ENCODE peak calls at places on chromosomes 7 and 10, in four cellular contexts. F is HuH-7.5; V is activated T-helper 1 cell treated with anti-CD3 and anti-CD28 coated beads, Interleukin-12 subunit alpha, Interleukin-12 subunit beta, Interleukin-2, Interleukin-4 antibody, amounts not matched to agents 30 ng/mL and 10 ng/mL and 1 ng/mL, durations not matched to agents 14 hours and 24 hours and 36 hours; J is fibroblast of lung. Z is an unnamed sample.

GRCh38 chr10:79239275-79239779 is 107.9 kb upstream of the PPIF start:
- DNase-seq in F (no peak), V (no peak), J (peak), Z (peak)

GRCh38 chr7:81256991-81257390 is 338.1 kb upstream of the SEMA3C start:
- DNase-seq in F (no peak), V (no peak), J (peak), Z (no peak)

GRCh38 chr10:99945286-99945685 is 64.5 kb downstream of the DNMBP start:
- DNase-seq in F (no peak), V (no peak), J (peak), Z (no peak)

GRCh38 chr7:29345590-29345989 is 151.0 kb downstream of the CHN2 start:
- DNase-seq in F (no peak), V (no peak), J (peak), Z (peak)

GRCh38 chr7:133936074-133936473 is 191.1 kb upstream of the LRGUK start:
- DNase-seq in F (no peak), V (no peak), J (peak), Z (no peak)

GRCh38 chr10:3432089-3432488 is 259.5 kb upstream of the PITRM1 start:
- DNase-seq in F (no peak), V (no peak), J (no peak), Z (no peak)

GRCh38 chr10:119087271-119087897 is 6.8 kb upstream of the EIF3A start:
- DNase-seq in F (no peak), V (no peak), J (no peak), Z (no peak)

GRCh38 chr10:6701289-6701688 is 121.2 kb upstream of the PRKCQ start:
- DNase-seq in F (no peak), V (no peak), J (no peak), Z (no peak)

GRCh38 chr7:81990395-81990794 is 220.5 kb upstream of the HGF start:
- DNase-seq in F (no peak), V (no peak), J (peak), Z (no peak)

GRCh38 chr7:1986366-1987083 is 246.2 kb downstream of the MAD1L1 start:
- DNase-seq in F (no peak), V (peak), J (no peak), Z (no peak)

GRCh38 chr10:32189400-32190084 is 133.3 kb upstream of the KIF5B start:
- DNase-seq in F (no peak), V (no peak), J (peak), Z (no peak)

GRCh38 chr10:75658036-75658435 is 226.6 kb downstream of the LRMDA start:
- DNase-seq in F (no peak), V (no peak), J (no peak), Z (no peak)

GRCh38 chr7:66105263-66105748 is 9.3 kb upstream of the CRCP start:
- DNase-seq in F (no peak), V (no peak), J (no peak), Z (no peak)

GRCh38 chr7:117238472-117238871 is 84.4 kb downstream of the WNT2 start:
- DNase-seq in F (no peak), V (no peak), J (no peak), Z (no peak)

GRCh38 chr7:86846494-86847190 is 202.9 kb downstream of the GRM3 start:
- DNase-seq in F (peak), V (no peak), J (no peak), Z (no peak)

GRCh38 chr10:29295813-29296212 is 6.9 kb downstream of the LYZL1 start:
- DNase-seq in F (no peak), V (no peak), J (no peak), Z (no peak)

GRCh38 chr10:21953585-21954057 is 49.9 kb downstream of the DNAJC1 start:
- DNase-seq in F (peak), V (no peak), J (peak), Z (peak)

GRCh38 chr7:149827089-149827981 is 10.8 kb upstream of the ZNF862 start:
- DNase-seq in F (no peak), V (no peak), J (no peak), Z (no peak)

GRCh38 chr10:109592391-109592790 is 330.9 kb downstream of the XPNPEP1 start:
- DNase-seq in F (no peak), V (no peak), J (no peak), Z (no peak)

GRCh38 chr10:52442576-52442975 is 128.5 kb downstream of the DKK1 start:
- DNase-seq in F (no peak), V (no peak), J (peak), Z (no peak)

GRCh38 chr10:58399410-58399809 is 14.2 kb downstream of the TFAM start:
- DNase-seq in F (no peak), V (no peak), J (no peak), Z (no peak)

GRCh38 chr10:620417-620816 is 69.1 kb downstream of the DIP2C start:
- DNase-seq in F (no peak), V (no peak), J (no peak), Z (no peak)

GRCh38 chr7:157552295-157552993 is 215.6 kb downstream of the DNAJB6 start:
- DNase-seq in F (no peak), V (no peak), J (no peak), Z (no peak)

GRCh38 chr7:143263266-143264195 is at the start of gene GSTK1:
- DNase-seq in F (peak), V (peak), J (peak), Z (peak)

GRCh38 chr7:98541101-98541500 is 76.0 kb upstream of the NPTX2 start:
- DNase-seq in F (no peak), V (no peak), J (no peak), Z (no peak)

GRCh38 chr7:41574377-41574776 is 128.5 kb downstream of the INHBA start:
- DNase-seq in F (no peak), V (no peak), J (no peak), Z (no peak)

GRCh38 chr7:1505731-1506550 is 1.8 kb upstream of the INTS1 start:
- DNase-seq in F (no peak), V (no peak), J (no peak), Z (no peak)

GRCh38 chr10:113751116-113751728 is at the start of gene PLEKHS1:
- DNase-seq in F (no peak), V (no peak), J (no peak), Z (no peak)

GRCh38 chr10:79303631-79304478 is 43.4 kb upstream of the PPIF start:
- DNase-seq in F (no peak), V (no peak), J (no peak), Z (no peak)

Z was measured in hippocampal formation.